ENCODE peak calls at places on chromosomes 12 and 14, in four cellular contexts. One of them, this sample, is unnamed. For H3K27me3 and H3K4me1, the result is how much of the 10 kb centered on the place peaks cover.

GRCh38 chr12:42729532-42729895 is 140.0 kb upstream of the PRICKLE1 start:
- DNase-seq in lung: no peak
- DNase-seq in PC-9: peak
- DNase-seq in GM23338: no peak
- DNase-seq in this sample: no peak

GRCh38 chr12:123889848-123890535 is 82.6 kb downstream of the CCDC92 start:
- DNase-seq in PC-9: no peak
- DNase-seq in lung: no peak
- DNase-seq in GM23338: no peak
- DNase-seq in this sample: no peak

GRCh38 chr12:109203480-109203879 is 87.1 kb downstream of the ACACB start:
- DNase-seq in PC-9: no peak
- DNase-seq in GM23338: peak
- DNase-seq in lung: no peak
- DNase-seq in this sample: no peak

GRCh38 chr12:28622416-28622815 is 432.2 kb downstream of the CCDC91 start:
- DNase-seq in lung: no peak
- DNase-seq in PC-9: no peak
- DNase-seq in GM23338: no peak
- DNase-seq in this sample: no peak

GRCh38 chr12:108691995-108692808 is 39.1 kb downstream of the CORO1C start:
- DNase-seq in lung: peak
- DNase-seq in GM23338: no peak
- DNase-seq in PC-9: peak
- DNase-seq in this sample: peak

GRCh38 chr14:67411820-67412421 is at the start of gene PLEK2:
- DNase-seq in lung: peak
- DNase-seq in PC-9: peak
- DNase-seq in GM23338: peak
- DNase-seq in this sample: no peak

GRCh38 chr14:73253721-73254120 is 16.4 kb downstream of the PAPLN start:
- DNase-seq in lung: no peak
- DNase-seq in PC-9: no peak
- DNase-seq in GM23338: no peak
- DNase-seq in this sample: no peak

GRCh38 chr14:30995674-30996073 is 29.8 kb upstream of the AP4S1 start:
- DNase-seq in GM23338: no peak
- DNase-seq in lung: no peak
- DNase-seq in PC-9: no peak
- DNase-seq in this sample: no peak

GRCh38 chr12:12474471-12474928 is 88.2 kb downstream of the DUSP16 start:
- DNase-seq in GM23338: no peak
- DNase-seq in lung: no peak
- DNase-seq in PC-9: no peak
- DNase-seq in this sample: no peak

GRCh38 chr12:80681-81190 is 14.2 kb downstream of the IQSEC3 start:
- DNase-seq in GM23338: no peak
- DNase-seq in lung: no peak
- DNase-seq in PC-9: no peak
- DNase-seq in this sample: no peak
- H3K27me3 ChIP-seq in GM23338: under half
- H3K27me3 ChIP-seq in lung: under half
- H3K27me3 ChIP-seq in PC-9: half or more
- H3K27me3 ChIP-seq in this sample: half or more

GRCh38 chr14:99751539-99752485 is 41.4 kb upstream of the EML1 start:
- DNase-seq in lung: no peak
- DNase-seq in PC-9: no peak
- DNase-seq in GM23338: no peak
- DNase-seq in this sample: no peak

GRCh38 chr14:99755068-99755405 is 38.2 kb upstream of the EML1 start:
- DNase-seq in lung: no peak
- DNase-seq in GM23338: no peak
- DNase-seq in PC-9: no peak
- DNase-seq in this sample: no peak

GRCh38 chr14:99754141-99755067 is 38.8 kb upstream of the EML1 start:
- DNase-seq in GM23338: no peak
- DNase-seq in PC-9: no peak
- DNase-seq in lung: no peak
- DNase-seq in this sample: no peak

GRCh38 chr14:99752486-99753121 is 40.6 kb upstream of the EML1 start:
- DNase-seq in lung: no peak
- DNase-seq in GM23338: no peak
- DNase-seq in PC-9: peak
- DNase-seq in this sample: no peak

DNA sequence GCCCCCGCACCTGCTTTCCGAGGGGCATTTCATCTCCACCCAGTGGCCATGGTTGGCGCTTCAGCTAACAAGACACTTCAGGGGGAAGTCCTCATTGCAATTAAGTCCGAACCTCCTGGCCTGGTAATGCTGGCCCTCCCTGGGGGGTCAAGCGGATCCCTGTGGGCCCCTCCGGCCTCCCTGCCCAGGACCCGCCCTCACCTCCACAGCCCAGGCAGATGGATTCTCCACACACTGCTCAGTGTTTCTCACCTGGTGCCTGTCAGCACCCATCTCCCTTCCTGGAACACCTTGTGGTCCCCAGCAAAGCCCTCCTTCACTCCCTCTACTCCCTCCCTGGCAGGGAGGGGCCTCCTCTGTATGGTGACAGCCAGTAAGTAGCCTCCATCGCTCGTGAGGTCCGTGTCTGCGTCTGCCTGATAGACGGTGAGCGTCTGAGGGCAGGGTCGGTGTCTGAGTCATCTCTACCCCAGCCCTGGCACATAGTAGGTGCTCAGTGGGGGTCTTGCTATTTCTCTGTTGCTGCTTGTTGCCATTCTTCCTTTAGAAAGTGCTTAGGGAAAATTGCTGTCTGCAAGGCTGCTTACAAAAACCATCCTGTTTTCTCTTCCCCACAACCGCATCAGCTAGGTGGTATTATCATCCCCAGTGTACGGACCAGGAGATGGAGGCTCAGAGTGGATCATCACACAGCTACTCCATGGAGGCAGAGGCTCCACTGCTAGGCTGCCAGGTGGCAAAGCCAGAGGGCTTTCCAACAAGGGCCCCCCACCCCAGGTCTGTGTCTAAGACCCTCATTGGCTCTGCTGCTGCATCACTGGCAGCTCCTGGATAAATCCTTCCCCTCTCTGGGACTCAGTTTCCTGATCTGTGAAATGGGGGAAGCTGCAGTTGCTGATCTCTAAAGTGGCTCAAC is 39.7 kb upstream of the EML1 start:
- DNase-seq in PC-9: no peak
- DNase-seq in lung: no peak
- DNase-seq in GM23338: peak
- DNase-seq in this sample: no peak
- H3K4me1 ChIP-seq in PC-9: half or more
- H3K4me1 ChIP-seq in lung: under half
- H3K4me1 ChIP-seq in GM23338: under half
- H3K4me1 ChIP-seq in this sample: half or more

GRCh38 chr12:55720071-55720564 is at the start of gene RDH5:
- DNase-seq in PC-9: no peak
- DNase-seq in lung: no peak
- DNase-seq in GM23338: no peak
- DNase-seq in this sample: peak

GRCh38 chr12:55719371-55719770 is 822 bp upstream of the RDH5 start:
- DNase-seq in GM23338: no peak
- DNase-seq in lung: no peak
- DNase-seq in PC-9: no peak
- DNase-seq in this sample: no peak

GRCh38 chr12:55721601-55722213 is 1.5 kb downstream of the RDH5 start:
- DNase-seq in PC-9: no peak
- DNase-seq in GM23338: no peak
- DNase-seq in lung: no peak
- DNase-seq in this sample: no peak

GRCh38 chr12:55722948-55723347 is 2.8 kb downstream of the RDH5 start:
- DNase-seq in GM23338: no peak
- DNase-seq in lung: no peak
- DNase-seq in PC-9: no peak
- DNase-seq in this sample: no peak

GRCh38 chr12:55720894-55721444 is 776 bp downstream of the RDH5 start:
- DNase-seq in lung: peak
- DNase-seq in GM23338: peak
- DNase-seq in PC-9: peak
- DNase-seq in this sample: peak
- H3K4me3 ChIP-seq in lung: no peak
- H3K4me3 ChIP-seq in GM23338: no peak
- H3K4me3 ChIP-seq in PC-9: no peak
- H3K4me3 ChIP-seq in this sample: no peak

DNA sequence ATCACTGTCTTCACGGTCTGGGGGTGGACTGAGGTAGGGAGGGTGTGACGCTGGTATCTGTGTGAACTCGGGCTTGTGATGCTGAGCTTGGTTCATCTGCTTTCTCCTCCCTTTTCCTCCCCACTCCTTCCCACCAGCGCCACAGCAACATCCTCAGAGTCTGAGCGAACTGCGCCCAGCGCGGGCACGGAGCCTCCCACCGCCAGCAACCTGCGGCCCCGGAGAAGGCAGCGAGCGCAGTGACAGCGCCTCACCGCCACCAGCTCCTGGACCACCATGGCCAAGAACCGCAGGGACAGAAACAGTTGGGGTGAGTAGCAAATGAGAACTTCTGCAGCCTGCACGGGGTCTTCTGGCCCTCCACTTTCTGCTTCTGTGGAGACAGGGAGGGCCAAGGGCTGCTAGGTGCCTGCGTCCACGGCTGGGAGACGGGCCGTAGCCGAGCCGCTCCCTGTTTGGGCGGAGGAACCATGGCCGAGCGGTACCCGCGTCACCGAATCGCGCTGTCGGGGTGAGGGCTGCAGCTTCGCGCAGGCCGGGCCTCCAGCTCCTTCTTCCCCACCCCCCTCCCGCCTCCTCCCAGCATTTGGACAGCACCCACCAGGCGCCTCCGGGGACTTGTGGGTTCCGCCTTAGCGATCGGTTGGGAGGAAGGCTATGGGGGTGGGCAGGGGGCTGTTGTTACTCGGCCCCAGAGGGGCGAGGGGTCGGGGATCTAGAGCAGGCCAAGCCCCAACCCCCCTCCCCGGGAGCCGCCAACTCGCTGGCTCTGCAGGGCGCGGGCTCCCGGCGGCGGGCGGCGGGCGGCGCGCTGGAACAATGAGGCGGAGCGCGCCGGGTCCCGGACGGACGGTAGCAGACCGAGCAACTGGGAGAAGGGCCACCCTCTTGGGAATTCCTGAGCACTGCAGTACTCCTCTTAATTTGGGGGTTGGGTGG is at the start of gene ATL1:
- DNase-seq in GM23338: peak
- DNase-seq in PC-9: peak
- DNase-seq in lung: peak
- DNase-seq in this sample: peak
- H3K27me3 ChIP-seq in GM23338: under half
- H3K27me3 ChIP-seq in PC-9: under half
- H3K27me3 ChIP-seq in lung: under half
- H3K27me3 ChIP-seq in this sample: under half

GRCh38 chr12:27253347-27253746 is 9.3 kb downstream of the STK38L start:
- DNase-seq in GM23338: no peak
- DNase-seq in lung: no peak
- DNase-seq in PC-9: no peak
- DNase-seq in this sample: no peak

GRCh38 chr12:27260746-27261145 is 16.7 kb downstream of the STK38L start:
- DNase-seq in lung: no peak
- DNase-seq in PC-9: no peak
- DNase-seq in GM23338: no peak
- DNase-seq in this sample: no peak

GRCh38 chr12:27252934-27253333 is 8.8 kb downstream of the STK38L start:
- DNase-seq in GM23338: no peak
- DNase-seq in PC-9: no peak
- DNase-seq in lung: no peak
- DNase-seq in this sample: no peak

GRCh38 chr12:27261866-27262265 is 17.8 kb downstream of the STK38L start:
- DNase-seq in GM23338: no peak
- DNase-seq in lung: no peak
- DNase-seq in PC-9: no peak
- DNase-seq in this sample: no peak

GRCh38 chr12:27257104-27257848 is 13.2 kb downstream of the STK38L start:
- DNase-seq in GM23338: no peak
- DNase-seq in lung: no peak
- DNase-seq in PC-9: no peak
- DNase-seq in this sample: no peak
- H3K4me1 ChIP-seq in GM23338: under half
- H3K4me1 ChIP-seq in lung: under half
- H3K4me1 ChIP-seq in PC-9: under half
- H3K4me1 ChIP-seq in this sample: under half

GRCh38 chr12:115872212-115872611 is 405.3 kb downstream of the MED13L start:
- DNase-seq in PC-9: no peak
- DNase-seq in lung: no peak
- DNase-seq in GM23338: no peak
- DNase-seq in this sample: no peak

GRCh38 chr12:115871714-115872113 is 405.8 kb downstream of the MED13L start:
- DNase-seq in lung: no peak
- DNase-seq in GM23338: peak
- DNase-seq in PC-9: no peak
- DNase-seq in this sample: no peak

GRCh38 chr12:115873416-115874082 is 403.9 kb downstream of the MED13L start:
- DNase-seq in GM23338: no peak
- DNase-seq in lung: no peak
- DNase-seq in PC-9: no peak
- DNase-seq in this sample: no peak

GRCh38 chr12:115870527-115870926 is 407.0 kb downstream of the MED13L start:
- DNase-seq in PC-9: no peak
- DNase-seq in GM23338: no peak
- DNase-seq in lung: no peak
- DNase-seq in this sample: peak

GRCh38 chr12:115872919-115873357 is 404.6 kb downstream of the MED13L start:
- DNase-seq in PC-9: peak
- DNase-seq in GM23338: peak
- DNase-seq in lung: peak
- DNase-seq in this sample: no peak
- H3K4me3 ChIP-seq in PC-9: peak
- H3K4me3 ChIP-seq in GM23338: peak
- H3K4me3 ChIP-seq in lung: no peak
- H3K4me3 ChIP-seq in this sample: no peak

GRCh38 chr14:50835280-50835679 is 4.3 kb upstream of the NIN start:
- DNase-seq in GM23338: no peak
- DNase-seq in lung: no peak
- DNase-seq in PC-9: no peak
- DNase-seq in this sample: no peak
- H3K27me3 ChIP-seq in GM23338: under half
- H3K27me3 ChIP-seq in lung: under half
- H3K27me3 ChIP-seq in PC-9: under half
- H3K27me3 ChIP-seq in this sample: under half

DNA sequence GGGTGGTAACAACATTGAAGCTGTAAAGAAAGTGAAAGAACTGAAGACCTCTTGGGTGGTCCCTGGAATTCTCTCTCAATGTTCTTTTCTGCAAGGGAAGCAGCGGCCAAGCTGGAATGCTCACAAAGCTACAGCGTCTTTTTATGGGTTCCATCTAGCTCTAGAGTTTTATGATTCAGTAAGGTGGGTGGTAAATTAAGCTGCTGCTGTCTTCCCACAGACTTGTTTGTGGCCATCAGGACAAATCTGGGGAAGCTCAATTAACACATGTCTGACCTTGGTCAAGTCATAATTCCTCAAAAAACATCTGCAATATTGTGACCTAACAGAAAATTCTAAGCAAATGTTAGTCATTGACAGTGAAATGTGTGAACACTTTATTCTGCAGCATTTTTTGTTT is 139.1 kb downstream of the MED13L start:
- DNase-seq in PC-9: no peak
- DNase-seq in GM23338: peak
- DNase-seq in lung: no peak
- DNase-seq in this sample: no peak
- H3K4me1 ChIP-seq in PC-9: under half
- H3K4me1 ChIP-seq in GM23338: under half
- H3K4me1 ChIP-seq in lung: under half
- H3K4me1 ChIP-seq in this sample: half or more

GRCh38 chr14:89013098-89013504 is 188.7 kb downstream of the TTC8 start:
- DNase-seq in GM23338: peak
- DNase-seq in PC-9: no peak
- DNase-seq in lung: peak
- DNase-seq in this sample: no peak
- H3K4me3 ChIP-seq in GM23338: no peak
- H3K4me3 ChIP-seq in PC-9: peak
- H3K4me3 ChIP-seq in lung: no peak
- H3K4me3 ChIP-seq in this sample: no peak